ENCODE peak calls at places on chromosomes 6 and 20, in eight cellular contexts. K is activated T-cell treated with anti-CD3 and anti-CD28 coated beads for 1 hour; G is A549; R is ACHN; M is GM12865; B is heart left ventricle; C is activated naive CD4-positive, alpha-beta T cell treated with anti-CD3 and anti-CD28 coated beads, Interleukin-2, amount 10 ng/mL, durations not matched to agents 7 days and 5 days; F is HCT116. S is an unnamed sample.

GRCh38 chr20:35319206-35320197 is 27.3 kb upstream of the FAM83C start:
- DNase-seq in K (no peak), B (no peak), F (no peak), M (no peak), C (no peak), G (peak), R (peak), S (no peak)

GRCh38 chr6:134198093-134198492 is 119.8 kb downstream of the SGK1 start:
- DNase-seq in B (no peak), F (no peak), K (no peak), C (no peak), M (no peak), R (no peak), G (peak), S (no peak)

GRCh38 chr20:4926531-4927156 is 74.7 kb downstream of the SLC23A2 start:
- DNase-seq in K (no peak), G (no peak), B (no peak), C (no peak), R (no peak), M (no peak), F (no peak), S (no peak)

GRCh38 chr20:44056010-44056698 is 130.8 kb downstream of the JPH2 start:
- DNase-seq in R (peak), B (no peak), G (peak), K (peak), F (no peak), M (peak), C (peak), S (peak)

GRCh38 chr6:160919713-160920112 is 71.9 kb upstream of the MAP3K4 start:
- DNase-seq in M (no peak), R (no peak), C (no peak), F (no peak), G (no peak), B (no peak), K (no peak), S (no peak)

GRCh38 chr6:169960891-169961611 is 209.6 kb downstream of the ERMARD start:
- DNase-seq in M (no peak), G (no peak), K (no peak), C (no peak), R (no peak), F (no peak), B (no peak), S (no peak)

GRCh38 chr20:55058938-55059337 is 583.5 kb downstream of the DOK5 start:
- DNase-seq in K (no peak), B (no peak), F (no peak), G (no peak), C (no peak), R (no peak), M (no peak), S (no peak)

GRCh38 chr6:26104457-26105108 is 17.4 kb downstream of the HFE start:
- DNase-seq in F (peak), G (no peak), M (peak), B (no peak), C (peak), R (no peak), K (no peak), S (no peak)

GRCh38 chr20:12153616-12154015 is 235.9 kb downstream of the BTBD3 start:
- DNase-seq in M (no peak), G (no peak), B (no peak), K (no peak), R (no peak), C (no peak), F (no peak), S (no peak)

GRCh38 chr6:136077834-136078576 is 172.1 kb downstream of the MTFR2 start:
- DNase-seq in F (no peak), M (no peak), B (no peak), K (no peak), G (no peak), R (no peak), C (no peak), S (no peak)

GRCh38 chr20:53622247-53623114 is 28.8 kb upstream of the ZNF217 start:
- DNase-seq in B (no peak), M (peak), K (no peak), R (peak), C (no peak), F (no peak), G (no peak), S (no peak)

GRCh38 chr6:81214414-81215091 is 537.9 kb downstream of the TENT5A start:
- DNase-seq in B (no peak), R (no peak), K (no peak), F (no peak), M (no peak), G (no peak), C (no peak), S (no peak)

GRCh38 chr20:61295249-61295648 is 43.2 kb downstream of the CDH4 start:
- DNase-seq in K (no peak), B (no peak), F (no peak), M (no peak), C (no peak), R (no peak), G (no peak), S (no peak)

GRCh38 chr6:108115598-108116058 is 41.1 kb upstream of the OSTM1 start:
- DNase-seq in K (no peak), R (peak), G (peak), F (peak), B (no peak), C (peak), M (peak), S (no peak)

GRCh38 chr20:50220894-50221266 is 30.2 kb downstream of the CEBPB start:
- DNase-seq in M (no peak), K (no peak), F (no peak), B (no peak), C (no peak), G (no peak), R (no peak), S (no peak)

GRCh38 chr6:82248233-82248735 is 740 bp upstream of the IBTK start:
- DNase-seq in B (no peak), G (peak), M (peak), R (peak), F (peak), K (no peak), C (no peak), S (no peak)

GRCh38 chr6:114140416-114140815 is 169.5 kb upstream of the HDAC2 start:
- DNase-seq in C (no peak), F (no peak), M (no peak), R (no peak), B (no peak), K (no peak), G (no peak), S (no peak)

GRCh38 chr20:21099653-21100589 is 6.2 kb downstream of the LINC00237 start:
- DNase-seq in M (peak), C (peak), R (peak), G (no peak), B (peak), K (no peak), F (no peak), S (peak)

GRCh38 chr6:41527721-41528408 is 18.3 kb upstream of the FOXP4 start:
- DNase-seq in G (no peak), F (no peak), K (no peak), M (peak), C (no peak), R (no peak), B (no peak), S (no peak)

GRCh38 chr6:17938885-17939284 is 48.5 kb downstream of the KIF13A start:
- DNase-seq in G (no peak), R (no peak), B (no peak), K (no peak), C (no peak), M (no peak), F (no peak), S (no peak)

GRCh38 chr6:114282268-114282667 is 60.6 kb downstream of the HS3ST5 start:
- DNase-seq in B (no peak), M (no peak), F (no peak), C (no peak), K (no peak), G (no peak), R (no peak), S (no peak)

GRCh38 chr20:36130316-36130865 is 24.1 kb upstream of the EPB41L1 start:
- DNase-seq in R (no peak), M (no peak), C (no peak), G (no peak), K (no peak), F (no peak), B (no peak), S (no peak)

GRCh38 chr6:87791982-87792381 is 89.9 kb upstream of the AKIRIN2 start:
- DNase-seq in K (no peak), M (no peak), C (no peak), R (no peak), F (no peak), G (no peak), B (no peak), S (no peak)

GRCh38 chr20:50551288-50551687 is 41.1 kb downstream of the PTPN1 start:
- DNase-seq in B (no peak), C (peak), G (no peak), K (no peak), R (peak), F (no peak), M (no peak), S (no peak)

GRCh38 chr6:19289408-19289967 is 547.7 kb upstream of the ID4 start:
- DNase-seq in G (no peak), B (no peak), M (no peak), R (no peak), F (no peak), K (no peak), C (no peak), S (no peak)

GRCh38 chr6:144612811-144613210 is 327.7 kb downstream of the UTRN start:
- DNase-seq in M (no peak), G (no peak), R (no peak), K (no peak), B (no peak), F (no peak), C (no peak), S (no peak)

GRCh38 chr20:34029415-34029814 is 35.7 kb downstream of the RALY start:
- DNase-seq in R (no peak), B (no peak), F (no peak), G (no peak), K (no peak), C (no peak), M (no peak), S (no peak)

GRCh38 chr6:36757206-36757605 is 59.6 kb downstream of the RAB44 start:
- DNase-seq in C (peak), B (no peak), M (peak), R (no peak), F (no peak), G (no peak), K (no peak), S (no peak)

GRCh38 chr6:165042912-165043311 is 266.5 kb downstream of the C6orf118 start:
- DNase-seq in G (no peak), F (no peak), M (peak), R (no peak), B (no peak), K (no peak), C (no peak), S (no peak)

GRCh38 chr6:15399651-15400470 is 154.0 kb downstream of the JARID2 start:
- DNase-seq in M (no peak), G (peak), F (no peak), B (peak), R (peak), C (peak), K (no peak), S (no peak)

GRCh38 chr6:151869345-151869744 is 61.9 kb downstream of the ESR1 start:
- DNase-seq in R (no peak), B (no peak), M (no peak), C (no peak), F (no peak), K (no peak), G (no peak), S (no peak)

S was measured in CD8-positive, alpha-beta T cell.